ENCODE peak calls at places on chromosomes 5 and 9, in four cellular contexts. J is activated T-cell treated with anti-CD3 and anti-CD28 coated beads, Interleukin-2, amount 50 U/mL, for 72 hours; P is endothelial cell; C is psoas muscle. X is an unnamed sample.
A peak's percentile ranks its signal among the peaks of the same experiment; 100 is the strongest.

GRCh38 chr5:163727028-163727427 is 221.6 kb downstream of the MAT2B start:
- DNase-seq in P (no peak), C (no peak), J (no peak), X (no peak)

GRCh38 chr5:38724301-38725030 is 121.3 kb upstream of the OSMR start:
- DNase-seq in J (no peak), C (no peak), P (no peak), X (peak; percentile 62)

GRCh38 chr5:155616779-155617392 is 603.3 kb downstream of the KIF4B start:
- DNase-seq in C (peak; percentile 19), P (peak; percentile 80), J (peak; percentile 64), X (no peak)

GRCh38 chr5:133811168-133811567 is 157.3 kb downstream of the C5orf15 start:
- DNase-seq in J (no peak), C (no peak), P (no peak), X (no peak)

GRCh38 chr5:59522201-59522831 is 371.2 kb downstream of the PDE4D start:
- DNase-seq in C (no peak), P (no peak), J (no peak), X (no peak)

GRCh38 chr5:105057893-105058292 is 1495.3 kb upstream of the NUDT12 start:
- DNase-seq in C (no peak), J (no peak), P (no peak), X (no peak)

GRCh38 chr5:149053027-149053705 is 9.7 kb downstream of the SH3TC2 start:
- DNase-seq in C (no peak), P (no peak), J (no peak), X (peak; percentile 53)

GRCh38 chr9:113737414-113738271 is 138.5 kb upstream of the ZNF618 start:
- DNase-seq in P (peak; percentile 74), C (no peak), J (peak; percentile 52), X (peak; percentile 56)

GRCh38 chr5:117455236-117456233 is 880.9 kb upstream of the SEMA6A start:
- DNase-seq in P (peak; percentile 33), C (no peak), J (no peak), X (no peak)

GRCh38 chr5:55306641-55307382 is 682 bp downstream of the DHX29 start:
- DNase-seq in C (no peak), P (no peak), J (no peak), X (no peak)

GRCh38 chr9:38032266-38032830 is 36.7 kb downstream of the SHB start:
- DNase-seq in P (no peak), J (no peak), C (no peak), X (no peak)

GRCh38 chr5:131224387-131225191 is 39.3 kb upstream of the CDC42SE2 start:
- DNase-seq in P (no peak), J (no peak), C (peak; percentile 18), X (no peak)

GRCh38 chr9:38126730-38127129 is 57.7 kb upstream of the SHB start:
- DNase-seq in P (no peak), J (no peak), C (no peak), X (no peak)

GRCh38 chr5:158313027-158313738 is 454.2 kb upstream of the CLINT1 start:
- DNase-seq in C (no peak), J (no peak), P (no peak), X (no peak)

GRCh38 chr9:37899041-37899440 is 4.9 kb downstream of the SLC25A51 start:
- DNase-seq in P (no peak), C (no peak), J (no peak), X (no peak)

GRCh38 chr5:140214831-140215230 is 39.8 kb downstream of the CYSTM1 start:
- DNase-seq in J (no peak), C (peak; percentile 79), P (no peak), X (peak; percentile 72)

GRCh38 chr5:67453526-67453925 is 256.9 kb upstream of the CD180 start:
- DNase-seq in P (no peak), C (no peak), J (no peak), X (peak; percentile 26)

GRCh38 chr5:127810014-127810413 is 106.8 kb downstream of the CCDC192 start:
- DNase-seq in C (no peak), J (no peak), P (no peak), X (no peak)

GRCh38 chr5:174399411-174399810 is 325.0 kb upstream of the MSX2 start:
- DNase-seq in P (no peak), C (no peak), J (no peak), X (no peak)

GRCh38 chr9:26779072-26779471 is 113.5 kb downstream of the CAAP1 start:
- DNase-seq in J (no peak), P (no peak), C (no peak), X (no peak)

GRCh38 chr5:109826-110225 is 17.9 kb downstream of the PLEKHG4B start:
- DNase-seq in P (no peak), C (no peak), J (no peak), X (no peak)

GRCh38 chr5:16881253-16881652 is 54.8 kb downstream of the MYO10 start:
- DNase-seq in C (no peak), J (no peak), P (no peak), X (no peak)

GRCh38 chr5:39031041-39031440 is 43.2 kb downstream of the RICTOR start:
- DNase-seq in P (no peak), J (no peak), C (no peak), X (no peak)

GRCh38 chr5:60333103-60333502 is 366.9 kb downstream of the DEPDC1B start:
- DNase-seq in P (no peak), C (no peak), J (no peak), X (no peak)

GRCh38 chr5:64811050-64811640 is 42.4 kb downstream of the CWC27 start:
- DNase-seq in J (no peak), P (peak; percentile 6), C (no peak), X (peak; percentile 65)

GRCh38 chr9:136403915-136404800 is 4.2 kb upstream of the SNAPC4 start:
- DNase-seq in J (peak; percentile 50), C (no peak), P (no peak), X (no peak)

GRCh38 chr5:113682497-113683136 is 169.1 kb downstream of the YTHDC2 start:
- DNase-seq in P (no peak), J (no peak), C (no peak), X (no peak)